ENCODE peak calls at places on chromosomes 1 and 21, in six cellular contexts. One of them, this sample, is unnamed.

GRCh38 chr21:44285547-44285992 is at the start of gene AIRE:
- DNase-seq in CD8-positive, alpha-beta T cell: no peak
- DNase-seq in transverse colon: no peak
- DNase-seq in prostate gland: no peak
- DNase-seq in SJSA1: no peak
- DNase-seq in pancreas: no peak
- DNase-seq in this sample: peak; percentile 69

GRCh38 chr1:243528459-243529120 is 272.7 kb downstream of the SDCCAG8 start:
- DNase-seq in pancreas: no peak
- DNase-seq in prostate gland: no peak
- DNase-seq in transverse colon: no peak
- DNase-seq in CD8-positive, alpha-beta T cell: no peak
- DNase-seq in SJSA1: no peak
- DNase-seq in this sample: no peak

GRCh38 chr1:3219005-3219724 is 150.2 kb downstream of the PRDM16 start:
- DNase-seq in pancreas: peak; percentile 87
- DNase-seq in SJSA1: no peak
- DNase-seq in CD8-positive, alpha-beta T cell: no peak
- DNase-seq in prostate gland: peak; percentile 65
- DNase-seq in transverse colon: peak; percentile 36
- DNase-seq in this sample: no peak

GRCh38 chr1:100187912-100188311 is 9.9 kb upstream of the LRRC39 start:
- DNase-seq in CD8-positive, alpha-beta T cell: no peak
- DNase-seq in prostate gland: peak; percentile 58
- DNase-seq in pancreas: no peak
- DNase-seq in transverse colon: peak; percentile 19
- DNase-seq in SJSA1: no peak
- DNase-seq in this sample: no peak

GRCh38 chr1:234065794-234066447 is 161.4 kb downstream of the SLC35F3 start:
- DNase-seq in prostate gland: peak; percentile 68
- DNase-seq in transverse colon: peak; percentile 67
- DNase-seq in pancreas: peak; percentile 48
- DNase-seq in SJSA1: peak; percentile 38
- DNase-seq in CD8-positive, alpha-beta T cell: peak; percentile 21
- DNase-seq in this sample: peak; percentile 87

GRCh38 chr1:219940707-219941106 is 12.3 kb upstream of the SLC30A10 start:
- DNase-seq in pancreas: no peak
- DNase-seq in prostate gland: no peak
- DNase-seq in CD8-positive, alpha-beta T cell: no peak
- DNase-seq in SJSA1: no peak
- DNase-seq in transverse colon: no peak
- DNase-seq in this sample: no peak

GRCh38 chr1:219460561-219461511 is 152.1 kb downstream of the ZC3H11B start:
- DNase-seq in transverse colon: no peak
- DNase-seq in SJSA1: peak; percentile 74
- DNase-seq in pancreas: no peak
- DNase-seq in CD8-positive, alpha-beta T cell: no peak
- DNase-seq in prostate gland: no peak
- DNase-seq in this sample: no peak

GRCh38 chr1:158248122-158248521 is 6.1 kb upstream of the CD1A start:
- DNase-seq in prostate gland: no peak
- DNase-seq in transverse colon: peak; percentile 39
- DNase-seq in SJSA1: no peak
- DNase-seq in CD8-positive, alpha-beta T cell: no peak
- DNase-seq in pancreas: no peak
- DNase-seq in this sample: no peak

GRCh38 chr1:165481820-165482532 is 37.0 kb upstream of the RXRG start:
- DNase-seq in transverse colon: peak; percentile 12
- DNase-seq in prostate gland: no peak
- DNase-seq in CD8-positive, alpha-beta T cell: no peak
- DNase-seq in SJSA1: peak; percentile 80
- DNase-seq in pancreas: no peak
- DNase-seq in this sample: no peak

GRCh38 chr1:1284370-1285101 is 4.3 kb downstream of the SCNN1D start:
- DNase-seq in prostate gland: no peak
- DNase-seq in SJSA1: no peak
- DNase-seq in pancreas: no peak
- DNase-seq in CD8-positive, alpha-beta T cell: no peak
- DNase-seq in transverse colon: no peak
- DNase-seq in this sample: no peak

GRCh38 chr1:154669464-154670282 is 61.7 kb upstream of the ADAR start:
- DNase-seq in transverse colon: peak; percentile 66
- DNase-seq in pancreas: peak; percentile 35
- DNase-seq in SJSA1: peak; percentile 48
- DNase-seq in prostate gland: peak; percentile 65
- DNase-seq in CD8-positive, alpha-beta T cell: peak; percentile 54
- DNase-seq in this sample: peak; percentile 88

GRCh38 chr21:28357743-28358142 is 634.9 kb downstream of the LTN1 start:
- DNase-seq in SJSA1: no peak
- DNase-seq in CD8-positive, alpha-beta T cell: no peak
- DNase-seq in prostate gland: no peak
- DNase-seq in transverse colon: no peak
- DNase-seq in pancreas: no peak
- DNase-seq in this sample: no peak

GRCh38 chr1:247008406-247008799 is 546 bp upstream of the ZNF695 start:
- DNase-seq in transverse colon: no peak
- DNase-seq in pancreas: no peak
- DNase-seq in SJSA1: no peak
- DNase-seq in CD8-positive, alpha-beta T cell: no peak
- DNase-seq in prostate gland: no peak
- DNase-seq in this sample: no peak

GRCh38 chr1:213934642-213935041 is 53.1 kb upstream of the PROX1 start:
- DNase-seq in CD8-positive, alpha-beta T cell: no peak
- DNase-seq in prostate gland: peak; percentile 7
- DNase-seq in pancreas: peak; percentile 85
- DNase-seq in transverse colon: no peak
- DNase-seq in SJSA1: no peak
- DNase-seq in this sample: no peak

GRCh38 chr1:24380508-24380907 is 33.1 kb downstream of the STPG1 start:
- DNase-seq in SJSA1: no peak
- DNase-seq in CD8-positive, alpha-beta T cell: no peak
- DNase-seq in prostate gland: no peak
- DNase-seq in pancreas: no peak
- DNase-seq in transverse colon: no peak
- DNase-seq in this sample: no peak

GRCh38 chr1:218156602-218157001 is 128.5 kb upstream of the RRP15 start:
- DNase-seq in CD8-positive, alpha-beta T cell: no peak
- DNase-seq in pancreas: no peak
- DNase-seq in SJSA1: no peak
- DNase-seq in prostate gland: no peak
- DNase-seq in transverse colon: peak; percentile 8
- DNase-seq in this sample: no peak

GRCh38 chr1:58964428-58964827 is 180.6 kb upstream of the JUN start:
- DNase-seq in SJSA1: no peak
- DNase-seq in CD8-positive, alpha-beta T cell: no peak
- DNase-seq in transverse colon: peak; percentile 26
- DNase-seq in pancreas: peak; percentile 93
- DNase-seq in prostate gland: peak; percentile 60
- DNase-seq in this sample: no peak

GRCh38 chr1:89759036-89759435 is 61.8 kb upstream of the LRRC8D start:
- DNase-seq in prostate gland: no peak
- DNase-seq in CD8-positive, alpha-beta T cell: no peak
- DNase-seq in pancreas: no peak
- DNase-seq in transverse colon: no peak
- DNase-seq in SJSA1: no peak
- DNase-seq in this sample: no peak

GRCh38 chr1:227766015-227766634 is 30.9 kb downstream of the SNAP47 start:
- DNase-seq in SJSA1: no peak
- DNase-seq in CD8-positive, alpha-beta T cell: peak; percentile 63
- DNase-seq in transverse colon: peak; percentile 68
- DNase-seq in prostate gland: no peak
- DNase-seq in pancreas: peak; percentile 37
- DNase-seq in this sample: peak; percentile 92

GRCh38 chr1:112889052-112889451 is 66.9 kb downstream of the SLC16A1 start:
- DNase-seq in prostate gland: no peak
- DNase-seq in pancreas: no peak
- DNase-seq in CD8-positive, alpha-beta T cell: no peak
- DNase-seq in transverse colon: no peak
- DNase-seq in SJSA1: no peak
- DNase-seq in this sample: no peak

GRCh38 chr1:183032122-183032921 is 9.1 kb downstream of the LAMC1 start:
- DNase-seq in pancreas: no peak
- DNase-seq in CD8-positive, alpha-beta T cell: no peak
- DNase-seq in prostate gland: no peak
- DNase-seq in transverse colon: no peak
- DNase-seq in SJSA1: peak; percentile 69
- DNase-seq in this sample: no peak

GRCh38 chr1:30680429-30680828 is 43.0 kb downstream of the MATN1 start:
- DNase-seq in prostate gland: no peak
- DNase-seq in CD8-positive, alpha-beta T cell: no peak
- DNase-seq in SJSA1: no peak
- DNase-seq in pancreas: no peak
- DNase-seq in transverse colon: no peak
- DNase-seq in this sample: peak; percentile 43

GRCh38 chr1:246682231-246682895 is 41.8 kb upstream of the SCCPDH start:
- DNase-seq in pancreas: no peak
- DNase-seq in SJSA1: no peak
- DNase-seq in prostate gland: no peak
- DNase-seq in transverse colon: no peak
- DNase-seq in CD8-positive, alpha-beta T cell: no peak
- DNase-seq in this sample: no peak

GRCh38 chr1:118290046-118290445 is 105.0 kb upstream of the SPAG17 start:
- DNase-seq in SJSA1: no peak
- DNase-seq in transverse colon: no peak
- DNase-seq in pancreas: no peak
- DNase-seq in prostate gland: no peak
- DNase-seq in CD8-positive, alpha-beta T cell: no peak
- DNase-seq in this sample: no peak

GRCh38 chr1:57279909-57280666 is 143.8 kb downstream of the DAB1 start:
- DNase-seq in prostate gland: peak; percentile 33
- DNase-seq in pancreas: no peak
- DNase-seq in transverse colon: no peak
- DNase-seq in CD8-positive, alpha-beta T cell: no peak
- DNase-seq in SJSA1: no peak
- DNase-seq in this sample: no peak

GRCh38 chr1:30444850-30445249 is 278.5 kb downstream of the MATN1 start:
- DNase-seq in SJSA1: no peak
- DNase-seq in CD8-positive, alpha-beta T cell: no peak
- DNase-seq in prostate gland: no peak
- DNase-seq in pancreas: no peak
- DNase-seq in transverse colon: no peak
- DNase-seq in this sample: no peak

GRCh38 chr1:15218287-15219279 is 28.4 kb upstream of the FHAD1 start:
- DNase-seq in prostate gland: no peak
- DNase-seq in transverse colon: no peak
- DNase-seq in CD8-positive, alpha-beta T cell: no peak
- DNase-seq in pancreas: peak; percentile 31
- DNase-seq in SJSA1: no peak
- DNase-seq in this sample: no peak

GRCh38 chr1:175536369-175536768 is 207.0 kb downstream of the TNR start:
- DNase-seq in prostate gland: no peak
- DNase-seq in CD8-positive, alpha-beta T cell: no peak
- DNase-seq in pancreas: no peak
- DNase-seq in SJSA1: no peak
- DNase-seq in transverse colon: no peak
- DNase-seq in this sample: no peak

GRCh38 chr1:154714638-154715037 is 106.7 kb upstream of the ADAR start:
- DNase-seq in pancreas: no peak
- DNase-seq in SJSA1: no peak
- DNase-seq in transverse colon: peak; percentile 21
- DNase-seq in prostate gland: no peak
- DNase-seq in CD8-positive, alpha-beta T cell: no peak
- DNase-seq in this sample: no peak

DNA sequence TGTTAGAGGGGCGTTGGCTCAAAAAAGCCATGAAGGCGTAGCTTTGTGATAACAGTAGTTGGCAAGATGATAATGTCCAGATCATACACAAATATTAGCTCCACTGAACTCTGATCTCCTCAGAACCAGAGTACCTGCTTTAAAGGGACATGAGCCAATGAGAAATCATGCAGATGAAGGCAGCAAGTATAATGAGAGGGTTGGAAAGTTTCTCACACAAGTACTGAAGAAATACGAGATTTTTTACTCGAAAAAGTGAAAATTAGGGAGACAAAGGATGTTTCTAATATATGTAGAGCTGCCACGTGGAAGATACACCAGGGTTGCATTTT is 5.6 kb upstream of the ATP1B1 start:
- DNase-seq in prostate gland: no peak
- DNase-seq in SJSA1: no peak
- DNase-seq in pancreas: no peak
- DNase-seq in CD8-positive, alpha-beta T cell: no peak
- DNase-seq in transverse colon: no peak
- DNase-seq in this sample: no peak
- H3K4me3 ChIP-seq in prostate gland: no peak overlapping the region
- H3K4me3 ChIP-seq in SJSA1: no peak overlapping the region
- H3K4me3 ChIP-seq in pancreas: no peak overlapping the region
- H3K4me3 ChIP-seq in CD8-positive, alpha-beta T cell: no peak overlapping the region
- H3K4me3 ChIP-seq in transverse colon: no peak overlapping the region
- H3K4me3 ChIP-seq in this sample: no peak overlapping the region

GRCh38 chr1:39116116-39116607 is 88.3 kb upstream of the MACF1 start:
- DNase-seq in CD8-positive, alpha-beta T cell: no peak
- DNase-seq in prostate gland: no peak
- DNase-seq in SJSA1: no peak
- DNase-seq in pancreas: no peak
- DNase-seq in transverse colon: no peak
- DNase-seq in this sample: no peak
- H3K4me1 ChIP-seq in CD8-positive, alpha-beta T cell: no peaks in the 10 kb centered on the region
- H3K4me1 ChIP-seq in prostate gland: peaks cover 7% of the 10 kb centered on the region
- H3K4me1 ChIP-seq in SJSA1: peaks cover 51% of the 10 kb centered on the region
- H3K4me1 ChIP-seq in pancreas: peaks cover 40% of the 10 kb centered on the region
- H3K4me1 ChIP-seq in transverse colon: peaks cover 40% of the 10 kb centered on the region
- H3K4me1 ChIP-seq in this sample: peaks cover 26% of the 10 kb centered on the region

DNA sequence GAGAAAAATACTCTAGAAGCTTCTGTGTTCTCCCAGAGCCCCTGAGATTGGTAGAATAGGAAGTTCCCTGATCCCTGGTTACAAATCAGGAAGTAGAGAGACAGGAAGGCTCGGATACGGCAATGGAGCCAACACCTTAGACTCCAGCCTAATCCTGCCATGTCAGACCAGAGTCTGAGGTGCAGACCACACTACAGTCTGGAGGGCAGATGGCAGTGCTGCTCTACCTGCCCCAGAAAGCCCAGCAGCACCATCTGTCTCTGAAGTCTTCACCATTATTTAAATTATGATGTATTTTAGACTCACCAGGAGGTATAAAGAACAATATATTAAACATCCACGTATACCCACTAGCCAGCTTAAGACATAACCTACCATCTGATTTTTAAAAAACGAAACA is 93.0 kb downstream of the MTR start:
- DNase-seq in SJSA1: no peak
- DNase-seq in pancreas: no peak
- DNase-seq in prostate gland: no peak
- DNase-seq in CD8-positive, alpha-beta T cell: no peak
- DNase-seq in transverse colon: no peak
- DNase-seq in this sample: no peak
- H3K36me3 ChIP-seq in SJSA1: peaks cover 48% of the 10 kb centered on the region
- H3K36me3 ChIP-seq in pancreas: peaks cover 58% of the 10 kb centered on the region
- H3K36me3 ChIP-seq in prostate gland: no peaks in the 10 kb centered on the region
- H3K36me3 ChIP-seq in CD8-positive, alpha-beta T cell: peaks cover 54% of the 10 kb centered on the region
- H3K36me3 ChIP-seq in transverse colon: no peaks in the 10 kb centered on the region
- H3K36me3 ChIP-seq in this sample: peaks cover 3% of the 10 kb centered on the region

GRCh38 chr1:148264374-148265276 is 112.5 kb upstream of the NBPF11 start:
- DNase-seq in prostate gland: no peak
- DNase-seq in SJSA1: no peak
- DNase-seq in transverse colon: no peak
- DNase-seq in pancreas: no peak
- DNase-seq in CD8-positive, alpha-beta T cell: no peak
- DNase-seq in this sample: no peak

GRCh38 chr1:148263906-148264255 is 111.8 kb upstream of the NBPF11 start:
- DNase-seq in transverse colon: peak; percentile 57
- DNase-seq in prostate gland: peak; percentile 28
- DNase-seq in SJSA1: no peak
- DNase-seq in pancreas: no peak
- DNase-seq in CD8-positive, alpha-beta T cell: no peak
- DNase-seq in this sample: no peak

GRCh38 chr1:148263128-148263905 is 111.2 kb upstream of the NBPF11 start:
- DNase-seq in transverse colon: peak; percentile 80
- DNase-seq in CD8-positive, alpha-beta T cell: peak; percentile 24
- DNase-seq in prostate gland: peak; percentile 63
- DNase-seq in SJSA1: peak; percentile 22
- DNase-seq in pancreas: peak; percentile 38
- DNase-seq in this sample: peak; percentile 86
- H3K4me3 ChIP-seq in transverse colon: peak overlapping the region; percentile 55
- H3K4me3 ChIP-seq in CD8-positive, alpha-beta T cell: peak overlapping the region; percentile 62
- H3K4me3 ChIP-seq in prostate gland: peak overlapping the region; percentile 39
- H3K4me3 ChIP-seq in SJSA1: peak overlapping the region; percentile 33
- H3K4me3 ChIP-seq in pancreas: peak overlapping the region; percentile 54
- H3K4me3 ChIP-seq in this sample: peak overlapping the region; percentile 46